ENCODE peak calls at places on chromosome 9, in six cellular contexts. Y is osteocyte; L is brain microvascular endothelial cell; Z is DMS153; B is stimulated activated CD8-positive, alpha-beta memory T cell treated with anti-CD3 and anti-CD28 coated beads, Interleukin-15, amount 100 ng/mL, for 1 hour; N is mesendoderm. U is an unnamed sample.

GRCh38 chr9:100112677-100113336 is 13.8 kb downstream of the INVS start:
- DNase-seq in Y (no peak), L (no peak), Z (no peak), B (no peak), N (peak; percentile 86), U (no peak)

GRCh38 chr9:118059520-118060278 is 355.5 kb downstream of the TLR4 start:
- DNase-seq in Y (no peak), L (peak; percentile 1), Z (no peak), B (no peak), N (peak; percentile 51), U (no peak)

GRCh38 chr9:77832647-77833046 is 184.5 kb upstream of the GNA14 start:
- DNase-seq in Y (no peak), L (no peak), Z (no peak), B (no peak), N (no peak), U (no peak)

GRCh38 chr9:87336914-87337333 is 160.7 kb upstream of the DAPK1 start:
- DNase-seq in Y (no peak), L (peak; percentile 42), Z (peak; percentile 77), B (no peak), N (peak; percentile 90), U (peak; percentile 52)

GRCh38 chr9:93111001-93111370 is 15.0 kb downstream of the CARD19 start:
- DNase-seq in Y (no peak), L (no peak), Z (no peak), B (no peak), N (no peak), U (no peak)

GRCh38 chr9:18610956-18611355 is 137.0 kb downstream of the ADAMTSL1 start:
- DNase-seq in Y (no peak), L (no peak), Z (peak; percentile 88), B (no peak), N (no peak), U (no peak)

GRCh38 chr9:95028855-95029219 is 288.7 kb downstream of the FANCC start:
- DNase-seq in Y (no peak), L (no peak), Z (peak; percentile 45), B (no peak), N (no peak), U (no peak)

GRCh38 chr9:2050236-2050635 is 35.1 kb downstream of the SMARCA2 start:
- DNase-seq in Y (no peak), L (no peak), Z (no peak), B (no peak), N (peak; percentile 7), U (no peak)

GRCh38 chr9:91755761-91756638 is 194.0 kb downstream of the ROR2 start:
- DNase-seq in Y (no peak), L (no peak), Z (no peak), B (no peak), N (no peak), U (no peak)

GRCh38 chr9:21506910-21507795 is 25.0 kb upstream of the IFNE start:
- DNase-seq in Y (no peak), L (peak; percentile 82), Z (no peak), B (no peak), N (peak; percentile 26), U (peak; percentile 23)

GRCh38 chr9:117427357-117427913 is 12.6 kb upstream of the ASTN2 start:
- DNase-seq in Y (no peak), L (no peak), Z (no peak), B (no peak), N (no peak), U (no peak)

GRCh38 chr9:111524731-111525055 is 286 bp upstream of the ZNF483 start:
- DNase-seq in Y (no peak), L (no peak), Z (no peak), B (no peak), N (no peak), U (no peak)

GRCh38 chr9:134204041-134204440 is 39.7 kb upstream of the RNU6ATAC start:
- DNase-seq in Y (no peak), L (no peak), Z (no peak), B (no peak), N (no peak), U (no peak)

GRCh38 chr9:37904647-37905505 is 949 bp upstream of the SLC25A51 start:
- DNase-seq in Y (peak; percentile 81), L (no peak), Z (no peak), B (no peak), N (no peak), U (no peak)

GRCh38 chr9:134606951-134607733 is 34.5 kb upstream of the COL5A1 start:
- DNase-seq in Y (peak; percentile 54), L (no peak), Z (no peak), B (no peak), N (peak; percentile 90), U (no peak)

GRCh38 chr9:32665101-32665500 is 29.6 kb upstream of the TAF1L start:
- DNase-seq in Y (no peak), L (no peak), Z (no peak), B (no peak), N (peak; percentile 14), U (no peak)

GRCh38 chr9:94812343-94812742 is 85.8 kb downstream of the AOPEP start:
- DNase-seq in Y (no peak), L (peak; percentile 36), Z (no peak), B (no peak), N (no peak), U (peak; percentile 62)

GRCh38 chr9:136578915-136579637 is 33.2 kb upstream of the NOTCH1 start:
- DNase-seq in Y (no peak), L (no peak), Z (peak; percentile 3), B (no peak), N (peak; percentile 79), U (no peak)

GRCh38 chr9:120369608-120370220 is 210.3 kb downstream of the CDK5RAP2 start:
- DNase-seq in Y (no peak), L (no peak), Z (no peak), B (no peak), N (no peak), U (no peak)

GRCh38 chr9:122126340-122127333 is 32.9 kb downstream of the NDUFA8 start:
- DNase-seq in Y (no peak), L (peak; percentile 36), Z (no peak), B (no peak), N (peak; percentile 91), U (peak; percentile 89)

U was measured in hepatic stellate cell.